ENCODE peak calls at places on chromosomes 1 and 21, in four cellular contexts. One of them, this sample, is unnamed.

GRCh38 chr1:211829343-211830054 is 1.1 kb downstream of the LPGAT1 start:
- DNase-seq in mammary epithelial cell: peak
- DNase-seq in SK-N-SH: peak
- DNase-seq in hepatocyte: peak
- DNase-seq in this sample: no peak

GRCh38 chr1:182003953-182004586 is 57.4 kb downstream of the ZNF648 start:
- DNase-seq in mammary epithelial cell: no peak
- DNase-seq in SK-N-SH: peak
- DNase-seq in hepatocyte: no peak
- DNase-seq in this sample: no peak

GRCh38 chr1:96723372-96723771 is 1.8 kb downstream of the PTBP2 start:
- DNase-seq in mammary epithelial cell: no peak
- DNase-seq in SK-N-SH: no peak
- DNase-seq in hepatocyte: no peak
- DNase-seq in this sample: no peak

GRCh38 chr1:15423355-15424077 is 13.8 kb downstream of the EFHD2 start:
- DNase-seq in mammary epithelial cell: no peak
- DNase-seq in SK-N-SH: no peak
- DNase-seq in hepatocyte: no peak
- DNase-seq in this sample: no peak

GRCh38 chr21:36511484-36512227 is 31.7 kb upstream of the CLDN14 start:
- DNase-seq in mammary epithelial cell: no peak
- DNase-seq in SK-N-SH: no peak
- DNase-seq in hepatocyte: no peak
- DNase-seq in this sample: no peak

GRCh38 chr1:200351826-200352549 is 57.8 kb downstream of the ZNF281 start:
- DNase-seq in mammary epithelial cell: peak
- DNase-seq in SK-N-SH: no peak
- DNase-seq in hepatocyte: peak
- DNase-seq in this sample: no peak

GRCh38 chr1:53111693-53112092 is 30.7 kb downstream of the SLC1A7 start:
- DNase-seq in mammary epithelial cell: no peak
- DNase-seq in SK-N-SH: no peak
- DNase-seq in hepatocyte: no peak
- DNase-seq in this sample: no peak

GRCh38 chr1:192100686-192101468 is 57.4 kb upstream of the RGS18 start:
- DNase-seq in mammary epithelial cell: peak
- DNase-seq in SK-N-SH: no peak
- DNase-seq in hepatocyte: no peak
- DNase-seq in this sample: peak

GRCh38 chr1:29592731-29593130 is 356.4 kb downstream of the PTPRU start:
- DNase-seq in mammary epithelial cell: no peak
- DNase-seq in SK-N-SH: no peak
- DNase-seq in hepatocyte: no peak
- DNase-seq in this sample: no peak

GRCh38 chr1:93807301-93807930 is 71.6 kb downstream of the DNTTIP2 start:
- DNase-seq in mammary epithelial cell: no peak
- DNase-seq in SK-N-SH: no peak
- DNase-seq in hepatocyte: no peak
- DNase-seq in this sample: no peak

GRCh38 chr1:25896266-25896665 is 10.0 kb downstream of the STMN1 start:
- DNase-seq in mammary epithelial cell: no peak
- DNase-seq in SK-N-SH: no peak
- DNase-seq in hepatocyte: no peak
- DNase-seq in this sample: peak

GRCh38 chr1:206961668-206962067 is 8.6 kb downstream of the FCAMR start:
- DNase-seq in mammary epithelial cell: peak
- DNase-seq in SK-N-SH: no peak
- DNase-seq in hepatocyte: no peak
- DNase-seq in this sample: no peak

GRCh38 chr21:36747815-36748381 is 49.0 kb downstream of the SIM2 start:
- DNase-seq in mammary epithelial cell: no peak
- DNase-seq in SK-N-SH: peak
- DNase-seq in hepatocyte: peak
- DNase-seq in this sample: no peak

GRCh38 chr1:210779259-210779658 is 354.7 kb downstream of the KCNH1 start:
- DNase-seq in mammary epithelial cell: no peak
- DNase-seq in SK-N-SH: no peak
- DNase-seq in hepatocyte: no peak
- DNase-seq in this sample: no peak

GRCh38 chr1:236495359-236496120 is 28.2 kb upstream of the LGALS8 start:
- DNase-seq in mammary epithelial cell: no peak
- DNase-seq in SK-N-SH: no peak
- DNase-seq in hepatocyte: peak
- DNase-seq in this sample: no peak

GRCh38 chr1:29752141-29752540 is 515.8 kb downstream of the PTPRU start:
- DNase-seq in mammary epithelial cell: no peak
- DNase-seq in SK-N-SH: no peak
- DNase-seq in hepatocyte: peak
- DNase-seq in this sample: peak

GRCh38 chr1:243850013-243850367 is at the start of gene AKT3:
- DNase-seq in mammary epithelial cell: no peak
- DNase-seq in SK-N-SH: peak
- DNase-seq in hepatocyte: peak
- DNase-seq in this sample: no peak

GRCh38 chr1:32893198-32894018 is 7.1 kb downstream of the HPCA start:
- DNase-seq in mammary epithelial cell: no peak
- DNase-seq in SK-N-SH: peak
- DNase-seq in hepatocyte: peak
- DNase-seq in this sample: no peak
- TF ChIP-seq CTCF in mammary epithelial cell: no peak
- TF ChIP-seq CTCF in SK-N-SH: peak
- TF ChIP-seq CTCF in hepatocyte: peak
- TF ChIP-seq CTCF in this sample: peak

DNA sequence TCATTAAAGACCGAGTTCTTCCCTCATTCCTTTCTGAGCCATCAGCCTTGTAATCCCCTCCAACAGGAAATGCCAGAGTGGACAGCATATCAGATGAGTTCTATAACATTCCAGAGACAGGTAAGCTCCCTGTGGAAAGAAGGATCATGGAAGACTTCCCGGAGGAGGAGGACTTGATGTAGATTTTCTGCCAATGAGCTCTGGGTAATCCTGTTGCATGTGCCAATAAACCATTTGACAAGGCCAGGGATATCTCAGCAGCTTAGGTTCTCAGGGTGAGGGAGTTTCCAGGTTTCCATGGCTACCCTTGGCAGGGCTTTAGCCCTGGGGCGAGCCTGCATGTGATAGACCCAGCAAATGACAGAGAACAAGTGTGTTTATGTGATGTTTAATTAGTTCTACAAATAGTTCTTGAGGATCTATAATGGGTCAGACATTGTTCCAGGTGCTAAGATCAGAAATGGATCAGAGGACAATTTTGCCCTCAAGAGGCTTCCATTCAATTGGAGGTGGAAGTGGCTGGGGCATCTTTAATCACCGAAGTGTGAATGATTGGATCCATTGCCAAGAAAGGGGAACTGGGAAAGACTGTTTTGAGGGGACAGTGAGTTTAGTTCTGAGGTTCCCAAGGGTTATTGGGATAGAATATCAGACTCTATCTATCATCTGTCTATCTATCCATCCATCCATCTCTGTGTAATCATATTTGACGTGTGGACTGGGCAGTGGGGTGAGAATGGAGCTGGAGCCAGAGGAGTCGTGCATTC is 6.9 kb downstream of the PLA2G5 start:
- DNase-seq in mammary epithelial cell: peak
- DNase-seq in SK-N-SH: no peak
- DNase-seq in hepatocyte: no peak
- DNase-seq in this sample: no peak
- H2AFZ ChIP-seq in mammary epithelial cell: no peak
- H2AFZ ChIP-seq in SK-N-SH: no peak
- H2AFZ ChIP-seq in hepatocyte: no peak
- H2AFZ ChIP-seq in this sample: no peak

DNA sequence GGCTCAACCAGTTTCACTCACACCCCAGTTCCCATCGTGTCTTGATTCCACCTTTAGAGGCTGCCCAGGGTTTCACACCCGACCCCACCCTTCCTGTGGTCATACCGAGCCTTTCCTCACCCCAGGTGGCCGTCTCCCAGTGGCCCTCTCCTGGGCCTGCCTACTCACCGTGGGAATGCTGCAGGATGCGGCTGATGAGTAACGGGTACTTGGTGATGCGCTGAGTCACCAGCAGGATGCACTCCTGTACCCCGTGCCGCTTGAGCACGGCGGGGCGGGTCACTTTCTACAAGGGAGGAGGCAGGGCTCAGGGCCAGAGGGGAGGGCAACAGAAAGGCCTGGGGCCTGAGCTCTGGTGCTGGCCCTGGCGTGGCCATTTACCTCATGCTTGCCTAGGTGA is 16.4 kb downstream of the ARHGEF2 start:
- DNase-seq in mammary epithelial cell: peak
- DNase-seq in SK-N-SH: no peak
- DNase-seq in hepatocyte: no peak
- DNase-seq in this sample: peak
- H3K4me3 ChIP-seq in mammary epithelial cell: no peak
- H3K4me3 ChIP-seq in SK-N-SH: no peak
- H3K4me3 ChIP-seq in hepatocyte: no peak
- H3K4me3 ChIP-seq in this sample: peak

GRCh38 chr21:46211376-46211775 is 17.2 kb downstream of the LSS start:
- DNase-seq in mammary epithelial cell: no peak
- DNase-seq in SK-N-SH: no peak
- DNase-seq in hepatocyte: no peak
- DNase-seq in this sample: no peak

GRCh38 chr21:46211786-46212720 is 16.5 kb downstream of the LSS start:
- DNase-seq in mammary epithelial cell: peak
- DNase-seq in SK-N-SH: no peak
- DNase-seq in hepatocyte: no peak
- DNase-seq in this sample: peak

GRCh38 chr21:46208761-46209721 is 19.5 kb downstream of the LSS start:
- DNase-seq in mammary epithelial cell: no peak
- DNase-seq in SK-N-SH: no peak
- DNase-seq in hepatocyte: no peak
- DNase-seq in this sample: no peak

GRCh38 chr21:46212721-46213484 is 15.7 kb downstream of the LSS start:
- DNase-seq in mammary epithelial cell: no peak
- DNase-seq in SK-N-SH: no peak
- DNase-seq in hepatocyte: no peak
- DNase-seq in this sample: no peak

GRCh38 chr21:46210378-46211136 is 18.0 kb downstream of the LSS start:
- DNase-seq in mammary epithelial cell: no peak
- DNase-seq in SK-N-SH: no peak
- DNase-seq in hepatocyte: no peak
- DNase-seq in this sample: no peak
- TF ChIP-seq CTCF in mammary epithelial cell: no peak
- TF ChIP-seq CTCF in SK-N-SH: peak
- TF ChIP-seq CTCF in hepatocyte: no peak
- TF ChIP-seq CTCF in this sample: peak

GRCh38 chr1:164296172-164296571 is 262.8 kb upstream of the PBX1 start:
- DNase-seq in mammary epithelial cell: no peak
- DNase-seq in SK-N-SH: no peak
- DNase-seq in hepatocyte: no peak
- DNase-seq in this sample: no peak
- H2AFZ ChIP-seq in mammary epithelial cell: no peak
- H2AFZ ChIP-seq in SK-N-SH: no peak
- H2AFZ ChIP-seq in hepatocyte: no peak
- H2AFZ ChIP-seq in this sample: no peak

GRCh38 chr1:170663441-170664282 is at the start of gene PRRX1:
- DNase-seq in mammary epithelial cell: no peak
- DNase-seq in SK-N-SH: no peak
- DNase-seq in hepatocyte: no peak
- DNase-seq in this sample: no peak
- H3K4me3 ChIP-seq in mammary epithelial cell: peak
- H3K4me3 ChIP-seq in SK-N-SH: peak
- H3K4me3 ChIP-seq in hepatocyte: peak
- H3K4me3 ChIP-seq in this sample: peak

GRCh38 chr1:160108888-160109662 is 6.5 kb upstream of the ATP1A2 start:
- DNase-seq in mammary epithelial cell: no peak
- DNase-seq in SK-N-SH: peak
- DNase-seq in hepatocyte: peak
- DNase-seq in this sample: peak
- TF ChIP-seq CTCF in mammary epithelial cell: peak
- TF ChIP-seq CTCF in SK-N-SH: peak
- TF ChIP-seq CTCF in hepatocyte: peak
- TF ChIP-seq CTCF in this sample: peak

DNA sequence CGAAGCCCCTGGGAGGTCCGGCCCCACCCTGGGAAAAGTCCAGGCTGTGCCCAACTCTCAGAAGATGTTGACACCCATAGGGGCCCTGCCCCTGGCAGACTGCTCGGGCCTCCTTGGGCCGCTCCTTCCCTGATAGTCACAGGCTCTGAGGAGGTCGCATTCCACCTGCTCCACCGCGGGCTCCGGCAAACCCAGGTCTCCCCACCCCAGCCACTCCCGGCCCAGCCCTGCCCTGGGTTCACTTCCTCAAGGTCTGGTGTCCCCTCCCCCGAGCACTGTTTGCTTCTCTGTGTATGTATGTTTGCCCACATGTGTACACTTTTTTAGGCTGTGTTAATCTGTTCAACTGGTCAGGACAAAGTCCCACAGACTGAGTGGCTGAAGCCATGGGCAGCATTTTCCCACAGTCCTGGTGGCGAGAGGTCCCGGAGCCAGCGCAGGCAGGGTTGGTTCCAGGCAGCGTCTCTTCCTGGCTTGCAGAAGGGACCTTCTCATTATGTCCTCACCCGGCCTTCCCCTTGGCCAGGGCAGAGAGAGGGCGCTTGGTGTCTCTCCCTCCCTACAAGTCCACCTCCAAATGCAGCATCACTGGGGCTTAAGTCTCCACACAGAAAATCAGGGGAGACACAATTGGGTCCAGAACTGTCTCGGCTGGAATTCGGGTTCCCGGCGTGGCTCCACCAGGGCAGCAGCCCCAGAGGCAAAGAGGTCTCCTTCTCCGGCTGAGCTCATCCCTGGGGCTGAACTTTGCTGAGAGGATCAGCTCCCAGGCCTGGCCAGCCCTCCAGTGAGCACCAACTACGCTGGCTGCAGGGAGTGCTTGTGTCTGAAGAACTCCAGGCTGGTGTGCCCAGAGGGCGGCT is 10.5 kb upstream of the PRXL2B start:
- DNase-seq in mammary epithelial cell: no peak
- DNase-seq in SK-N-SH: no peak
- DNase-seq in hepatocyte: peak
- DNase-seq in this sample: no peak
- H2AFZ ChIP-seq in mammary epithelial cell: no peak
- H2AFZ ChIP-seq in SK-N-SH: no peak
- H2AFZ ChIP-seq in hepatocyte: no peak
- H2AFZ ChIP-seq in this sample: no peak

GRCh38 chr1:228213917-228214808 is 6.3 kb downstream of the OBSCN start:
- DNase-seq in mammary epithelial cell: no peak
- DNase-seq in SK-N-SH: peak
- DNase-seq in hepatocyte: no peak
- DNase-seq in this sample: no peak
- H3K4me3 ChIP-seq in mammary epithelial cell: peak
- H3K4me3 ChIP-seq in SK-N-SH: no peak
- H3K4me3 ChIP-seq in hepatocyte: peak
- H3K4me3 ChIP-seq in this sample: peak

This sample was measured in PC-3.